ENCODE peak calls at places on chromosomes 7 and 10, in six cellular contexts. One of them, this sample, is unnamed.

GRCh38 chr7:80136276-80137045 is 1.8 kb downstream of the GNAI1 start:
- DNase-seq in lower leg skin: no peak
- DNase-seq in T-helper 1 cell: peak; percentile 44
- DNase-seq in T-cell: no peak
- DNase-seq in endothelial cell of umbilical vein: peak; percentile 38
- DNase-seq in mesendoderm: no peak
- DNase-seq in this sample: peak; percentile 54

GRCh38 chr10:119542357-119542989 is at the start of gene RGS10:
- DNase-seq in T-helper 1 cell: peak; percentile 89
- DNase-seq in endothelial cell of umbilical vein: peak; percentile 35
- DNase-seq in T-cell: peak; percentile 59
- DNase-seq in lower leg skin: peak; percentile 68
- DNase-seq in mesendoderm: peak; percentile 63
- DNase-seq in this sample: peak; percentile 77

GRCh38 chr10:129586897-129587443 is 119.9 kb downstream of the MGMT start:
- DNase-seq in T-cell: no peak
- DNase-seq in lower leg skin: no peak
- DNase-seq in T-helper 1 cell: no peak
- DNase-seq in mesendoderm: peak; percentile 26
- DNase-seq in endothelial cell of umbilical vein: no peak
- DNase-seq in this sample: peak; percentile 15

GRCh38 chr10:6918305-6918704 is 338.2 kb upstream of the PRKCQ start:
- DNase-seq in T-helper 1 cell: peak; percentile 52
- DNase-seq in mesendoderm: peak; percentile 65
- DNase-seq in endothelial cell of umbilical vein: no peak
- DNase-seq in lower leg skin: no peak
- DNase-seq in T-cell: peak; percentile 18
- DNase-seq in this sample: peak; percentile 9

GRCh38 chr10:86652361-86653202 is 1.8 kb upstream of the OPN4 start:
- DNase-seq in lower leg skin: no peak
- DNase-seq in T-helper 1 cell: no peak
- DNase-seq in endothelial cell of umbilical vein: no peak
- DNase-seq in T-cell: no peak
- DNase-seq in mesendoderm: no peak
- DNase-seq in this sample: no peak

GRCh38 chr10:52314007-52314821 is at the start of gene DKK1:
- DNase-seq in T-helper 1 cell: peak; percentile 3
- DNase-seq in mesendoderm: peak; percentile 91
- DNase-seq in T-cell: no peak
- DNase-seq in endothelial cell of umbilical vein: peak; percentile 89
- DNase-seq in lower leg skin: peak; percentile 61
- DNase-seq in this sample: peak; percentile 83

GRCh38 chr10:23702977-23703414 is 264.1 kb downstream of the OTUD1 start:
- DNase-seq in T-helper 1 cell: peak; percentile 55
- DNase-seq in endothelial cell of umbilical vein: peak; percentile 18
- DNase-seq in lower leg skin: peak; percentile 29
- DNase-seq in mesendoderm: peak; percentile 92
- DNase-seq in T-cell: peak; percentile 18
- DNase-seq in this sample: peak; percentile 77

GRCh38 chr7:1033546-1034145 is 10.7 kb upstream of the GPR146 start:
- DNase-seq in mesendoderm: no peak
- DNase-seq in endothelial cell of umbilical vein: no peak
- DNase-seq in lower leg skin: no peak
- DNase-seq in T-helper 1 cell: peak; percentile 25
- DNase-seq in T-cell: peak; percentile 48
- DNase-seq in this sample: no peak

GRCh38 chr10:113045155-113046055 is 95.4 kb downstream of the TCF7L2 start:
- DNase-seq in T-helper 1 cell: no peak
- DNase-seq in mesendoderm: no peak
- DNase-seq in lower leg skin: no peak
- DNase-seq in T-cell: no peak
- DNase-seq in endothelial cell of umbilical vein: peak; percentile 77
- DNase-seq in this sample: peak; percentile 91

GRCh38 chr7:98211676-98212531 is 665 bp downstream of the BHLHA15 start:
- DNase-seq in T-cell: no peak
- DNase-seq in T-helper 1 cell: no peak
- DNase-seq in lower leg skin: no peak
- DNase-seq in mesendoderm: peak; percentile 12
- DNase-seq in endothelial cell of umbilical vein: no peak
- DNase-seq in this sample: no peak

GRCh38 chr10:96073722-96074121 is 30.3 kb downstream of the CCNJ start:
- DNase-seq in T-helper 1 cell: peak; percentile 81
- DNase-seq in T-cell: no peak
- DNase-seq in mesendoderm: no peak
- DNase-seq in lower leg skin: no peak
- DNase-seq in endothelial cell of umbilical vein: peak; percentile 78
- DNase-seq in this sample: peak; percentile 89

GRCh38 chr7:66182920-66183319 is 22.2 kb upstream of the TPST1 start:
- DNase-seq in lower leg skin: no peak
- DNase-seq in endothelial cell of umbilical vein: no peak
- DNase-seq in T-helper 1 cell: no peak
- DNase-seq in mesendoderm: no peak
- DNase-seq in T-cell: no peak
- DNase-seq in this sample: no peak

GRCh38 chr10:75398238-75398629 is 3.3 kb downstream of the ZNF503 start:
- DNase-seq in T-cell: no peak
- DNase-seq in lower leg skin: no peak
- DNase-seq in mesendoderm: no peak
- DNase-seq in T-helper 1 cell: no peak
- DNase-seq in endothelial cell of umbilical vein: peak; percentile 9
- DNase-seq in this sample: no peak

GRCh38 chr10:95346715-95347401 is 56.1 kb upstream of the PDLIM1 start:
- DNase-seq in endothelial cell of umbilical vein: peak; percentile 23
- DNase-seq in lower leg skin: no peak
- DNase-seq in T-helper 1 cell: no peak
- DNase-seq in T-cell: no peak
- DNase-seq in mesendoderm: peak; percentile 98
- DNase-seq in this sample: peak; percentile 63

GRCh38 chr7:87934699-87935372 is 785 bp downstream of the ADAM22 start:
- DNase-seq in endothelial cell of umbilical vein: peak; percentile 16
- DNase-seq in mesendoderm: peak; percentile 52
- DNase-seq in T-cell: no peak
- DNase-seq in lower leg skin: no peak
- DNase-seq in T-helper 1 cell: peak; percentile 8
- DNase-seq in this sample: peak; percentile 18

GRCh38 chr7:95205821-95206220 is 118.5 kb downstream of the PON1 start:
- DNase-seq in endothelial cell of umbilical vein: no peak
- DNase-seq in lower leg skin: no peak
- DNase-seq in mesendoderm: no peak
- DNase-seq in T-cell: no peak
- DNase-seq in T-helper 1 cell: no peak
- DNase-seq in this sample: peak; percentile 77

GRCh38 chr10:5411941-5412276 is 448 bp upstream of the NET1 start:
- DNase-seq in lower leg skin: no peak
- DNase-seq in mesendoderm: no peak
- DNase-seq in endothelial cell of umbilical vein: no peak
- DNase-seq in T-cell: no peak
- DNase-seq in T-helper 1 cell: no peak
- DNase-seq in this sample: no peak

GRCh38 chr7:107920048-107920772 is 29.2 kb downstream of the DLD start:
- DNase-seq in lower leg skin: no peak
- DNase-seq in mesendoderm: no peak
- DNase-seq in T-helper 1 cell: no peak
- DNase-seq in endothelial cell of umbilical vein: peak; percentile 87
- DNase-seq in T-cell: no peak
- DNase-seq in this sample: peak; percentile 65

GRCh38 chr7:33916357-33917081 is 11.2 kb downstream of the BMPER start:
- DNase-seq in lower leg skin: no peak
- DNase-seq in endothelial cell of umbilical vein: no peak
- DNase-seq in mesendoderm: no peak
- DNase-seq in T-cell: no peak
- DNase-seq in T-helper 1 cell: no peak
- DNase-seq in this sample: peak; percentile 13

This sample was measured in choroid plexus epithelial cell.